ENCODE peak calls at places on chromosome 14, in six cellular contexts. One of them, this sample, is unnamed.
A peak's percentile ranks its signal among the peaks of the same experiment; 100 is the strongest.

GRCh38 chr14:68911594-68912227 is 67.4 kb downstream of the ACTN1 start:
- DNase-seq in activated CD8-positive, alpha-beta memory T cell treated with anti-CD3 and anti-CD28 coated beads for 1 hour: peak; percentile 54
- DNase-seq in GM12865: peak; percentile 82
- DNase-seq in transverse colon: peak; percentile 78
- DNase-seq in fibroblast of pulmonary artery: peak; percentile 82
- DNase-seq in uterus: peak; percentile 83
- DNase-seq in this sample: no peak

GRCh38 chr14:99211410-99211809 is 60.6 kb downstream of the BCL11B start:
- DNase-seq in fibroblast of pulmonary artery: no peak
- DNase-seq in transverse colon: no peak
- DNase-seq in activated CD8-positive, alpha-beta memory T cell treated with anti-CD3 and anti-CD28 coated beads for 1 hour: no peak
- DNase-seq in GM12865: no peak
- DNase-seq in uterus: no peak
- DNase-seq in this sample: no peak

GRCh38 chr14:100902792-100903191 is 730 bp downstream of the RTL1 start:
- DNase-seq in transverse colon: no peak
- DNase-seq in fibroblast of pulmonary artery: no peak
- DNase-seq in uterus: no peak
- DNase-seq in GM12865: no peak
- DNase-seq in activated CD8-positive, alpha-beta memory T cell treated with anti-CD3 and anti-CD28 coated beads for 1 hour: no peak
- DNase-seq in this sample: no peak

GRCh38 chr14:76550534-76550933 is 174.6 kb downstream of the ESRRB start:
- DNase-seq in activated CD8-positive, alpha-beta memory T cell treated with anti-CD3 and anti-CD28 coated beads for 1 hour: no peak
- DNase-seq in GM12865: peak; percentile 28
- DNase-seq in uterus: no peak
- DNase-seq in fibroblast of pulmonary artery: no peak
- DNase-seq in transverse colon: no peak
- DNase-seq in this sample: no peak

GRCh38 chr14:104374718-104375080 is 204.9 kb upstream of the C14orf180 start:
- DNase-seq in GM12865: no peak
- DNase-seq in uterus: no peak
- DNase-seq in activated CD8-positive, alpha-beta memory T cell treated with anti-CD3 and anti-CD28 coated beads for 1 hour: no peak
- DNase-seq in fibroblast of pulmonary artery: no peak
- DNase-seq in transverse colon: no peak
- DNase-seq in this sample: no peak

GRCh38 chr14:75649773-75650172 is 10.9 kb downstream of the ERG28 start:
- DNase-seq in fibroblast of pulmonary artery: no peak
- DNase-seq in GM12865: no peak
- DNase-seq in activated CD8-positive, alpha-beta memory T cell treated with anti-CD3 and anti-CD28 coated beads for 1 hour: no peak
- DNase-seq in transverse colon: no peak
- DNase-seq in uterus: no peak
- DNase-seq in this sample: no peak

GRCh38 chr14:56341766-56342418 is 223.7 kb downstream of the PELI2 start:
- DNase-seq in uterus: no peak
- DNase-seq in transverse colon: no peak
- DNase-seq in activated CD8-positive, alpha-beta memory T cell treated with anti-CD3 and anti-CD28 coated beads for 1 hour: no peak
- DNase-seq in fibroblast of pulmonary artery: peak; percentile 56
- DNase-seq in GM12865: no peak
- DNase-seq in this sample: no peak

GRCh38 chr14:76227450-76228050 is 75.8 kb downstream of the GPATCH2L start:
- DNase-seq in GM12865: no peak
- DNase-seq in fibroblast of pulmonary artery: peak; percentile 79
- DNase-seq in uterus: no peak
- DNase-seq in transverse colon: no peak
- DNase-seq in activated CD8-positive, alpha-beta memory T cell treated with anti-CD3 and anti-CD28 coated beads for 1 hour: no peak
- DNase-seq in this sample: no peak

GRCh38 chr14:22837059-22837749 is 819 bp downstream of the MMP14 start:
- DNase-seq in GM12865: no peak
- DNase-seq in transverse colon: peak; percentile 58
- DNase-seq in activated CD8-positive, alpha-beta memory T cell treated with anti-CD3 and anti-CD28 coated beads for 1 hour: no peak
- DNase-seq in fibroblast of pulmonary artery: peak; percentile 59
- DNase-seq in uterus: peak; percentile 66
- DNase-seq in this sample: no peak

This sample was measured in cerebellar nuclear complex.